ENCODE peak calls at places on chromosomes 11 and 22, in four cellular contexts. U is Calu3; T is left cardiac atrium; V is activated CD4-positive, alpha-beta T cell treated with anti-CD3 and anti-CD28 coated beads for 36 hours. R is an unnamed sample.

GRCh38 chr22:20642668-20643179 is 131.2 kb upstream of the SERPIND1 start:
- DNase-seq in U (no peak), T (no peak), V (no peak), R (no peak)

GRCh38 chr11:8867035-8867434 is 44.0 kb upstream of the AKIP1 start:
- DNase-seq in U (no peak), T (no peak), V (no peak), R (no peak)

GRCh38 chr11:114308689-114309089 is 12.5 kb downstream of the NNMT start:
- DNase-seq in U (no peak), T (no peak), V (no peak), R (no peak)

GRCh38 chr22:21937821-21938070 is 14.9 kb downstream of the PPM1F start:
- DNase-seq in U (no peak), T (peak; percentile 84), V (no peak), R (no peak)

GRCh38 chr11:124329787-124330478 is 9.9 kb upstream of the OR8D2 start:
- DNase-seq in U (no peak), T (no peak), V (no peak), R (no peak)

GRCh38 chr11:99424313-99425084 is 403.8 kb downstream of the CNTN5 start:
- DNase-seq in U (no peak), T (peak; percentile 29), V (no peak), R (no peak)

GRCh38 chr11:112368402-112368801 is 107.7 kb upstream of the PLET1 start:
- DNase-seq in U (no peak), T (no peak), V (no peak), R (no peak)

GRCh38 chr22:31839986-31840385 is 86.2 kb downstream of the DEPDC5 start:
- DNase-seq in U (no peak), T (no peak), V (no peak), R (no peak)

GRCh38 chr11:13126430-13126829 is 117.3 kb downstream of the RASSF10 start:
- DNase-seq in U (no peak), T (no peak), V (no peak), R (peak; percentile 72)

R was measured in T47D.